ENCODE peak calls at places on chromosomes 5 and 9, in six cellular contexts. H, R, T, U, O and E are unnamed samples.

GRCh38 chr5:110900829-110901228 is 162.0 kb downstream of the SLC25A46 start:
- DNase-seq in H (no peak), R (no peak), O (no peak), U (no peak), T (peak; percentile 47), E (no peak)

GRCh38 chr5:15938961-15939360 is 240.6 kb downstream of the MARCHF11 start:
- DNase-seq in O (no peak), R (no peak), T (peak; percentile 16), H (no peak), U (no peak), E (no peak)

GRCh38 chr5:158389786-158390185 is 530.8 kb upstream of the CLINT1 start:
- DNase-seq in T (no peak), H (no peak), R (no peak), O (no peak), U (no peak), E (peak; percentile 54)

GRCh38 chr5:141488591-141489478 is at the start of gene PCDHGC5:
- DNase-seq in O (no peak), R (no peak), H (no peak), T (no peak), U (no peak), E (no peak)

GRCh38 chr5:37412515-37412914 is 33.4 kb downstream of the WDR70 start:
- DNase-seq in T (no peak), O (no peak), R (no peak), U (no peak), H (no peak), E (no peak)

GRCh38 chr5:179196420-179197079 is 136.4 kb downstream of the ZNF354C start:
- DNase-seq in U (no peak), H (no peak), R (no peak), O (no peak), T (no peak), E (no peak)

GRCh38 chr5:36079200-36079761 is 12.6 kb upstream of the UGT3A2 start:
- DNase-seq in O (no peak), R (peak; percentile 81), H (peak; percentile 23), T (no peak), U (no peak), E (peak; percentile 31)

GRCh38 chr9:133714606-133715294 is 23.4 kb downstream of the SARDH start:
- DNase-seq in O (peak; percentile 45), U (no peak), T (no peak), R (no peak), H (no peak), E (no peak)

GRCh38 chr5:142095035-142095434 is 13.5 kb upstream of the NDFIP1 start:
- DNase-seq in O (no peak), R (no peak), H (no peak), U (no peak), T (no peak), E (no peak)

GRCh38 chr9:120928015-120928719 is 1.6 kb upstream of the TRAF1 start:
- DNase-seq in R (peak; percentile 46), U (peak; percentile 47), H (no peak), T (no peak), O (no peak), E (no peak)

GRCh38 chr5:31806566-31806965 is 167.6 kb downstream of the PDZD2 start:
- DNase-seq in U (no peak), O (no peak), R (no peak), H (no peak), T (no peak), E (no peak)

GRCh38 chr5:59893436-59894227 is at the start of gene PDE4D:
- DNase-seq in T (peak; percentile 31), U (peak; percentile 40), O (no peak), R (no peak), H (peak; percentile 43), E (no peak)

GRCh38 chr5:119789411-119790117 is 160.2 kb downstream of the FAM170A start:
- DNase-seq in U (no peak), T (no peak), H (no peak), R (no peak), O (no peak), E (no peak)

GRCh38 chr9:6605202-6605601 is 40.3 kb downstream of the GLDC start:
- DNase-seq in T (no peak), R (no peak), O (no peak), H (no peak), U (no peak), E (no peak)

GRCh38 chr9:97571664-97572063 is 61.5 kb downstream of the TSTD2 start:
- DNase-seq in O (no peak), R (no peak), U (no peak), H (no peak), T (no peak), E (no peak)